ENCODE peak calls at places on chromosome 12, in four cellular contexts. M, I, H and B are unnamed samples.
A peak's percentile ranks its signal among the peaks of the same experiment; 100 is the strongest.

GRCh38 chr12:54294152-54294913 is 6.5 kb downstream of the NFE2 start:
- DNase-seq in H (no peak), M (peak; percentile 37), I (no peak), B (no peak)

GRCh38 chr12:53974084-53975018 is at the start of gene HOTAIR:
- DNase-seq in H (no peak), I (peak; percentile 8), M (no peak), B (no peak)

GRCh38 chr12:111643428-111643826 is 42.3 kb downstream of the BRAP start:
- DNase-seq in H (no peak), I (no peak), M (peak; percentile 13), B (no peak)

GRCh38 chr12:103785243-103786031 is 55.6 kb downstream of the NT5DC3 start:
- DNase-seq in I (no peak), M (no peak), H (no peak), B (no peak)

GRCh38 chr12:18677189-18677588 is 60.6 kb downstream of the PLCZ1 start:
- DNase-seq in M (no peak), I (no peak), H (no peak), B (no peak)

GRCh38 chr12:42741771-42742510 is 152.4 kb upstream of the PRICKLE1 start:
- DNase-seq in H (peak; percentile 30), M (no peak), I (no peak), B (no peak)

GRCh38 chr12:124032265-124032886 is 59.4 kb downstream of the ZNF664 start:
- DNase-seq in H (peak; percentile 70), M (peak; percentile 44), I (peak; percentile 27), B (no peak)

GRCh38 chr12:6827982-6828670 is at the start of gene P3H3:
- DNase-seq in I (peak; percentile 59), H (no peak), M (peak; percentile 47), B (no peak)

GRCh38 chr12:125734137-125734536 is 668.9 kb downstream of the AACS start:
- DNase-seq in M (no peak), I (no peak), H (no peak), B (no peak)

GRCh38 chr12:6377667-6377994 is 2.3 kb upstream of the SCNN1A start:
- DNase-seq in M (no peak), I (no peak), H (no peak), B (no peak)

GRCh38 chr12:114245555-114245954 is 160.4 kb downstream of the TBX5 start:
- DNase-seq in M (no peak), H (no peak), I (no peak), B (no peak)

GRCh38 chr12:91811481-91812287 is 334.0 kb downstream of the BTG1 start:
- DNase-seq in H (peak; percentile 15), M (peak; percentile 40), I (no peak), B (peak; percentile 25)

GRCh38 chr12:9256341-9256740 is 48.1 kb upstream of the PZP start:
- DNase-seq in I (no peak), M (no peak), H (no peak), B (no peak)